ENCODE peak calls at places on chromosomes 13 and 19, in four cellular contexts. K is left ventricle myocardium inferior, D is stomach, G is BJ. T is an unnamed sample.

GRCh38 chr13:97222934-97223710 is 989 bp downstream of the MBNL2 start:
- DNase-seq in K (no peak), D (no peak), G (no peak), T (no peak)

GRCh38 chr13:46617382-46617781 is 64.4 kb downstream of the LRCH1 start:
- DNase-seq in K (no peak), D (no peak), G (no peak), T (no peak)

GRCh38 chr13:94305463-94305862 is 174.0 kb downstream of the DCT start:
- DNase-seq in K (no peak), D (no peak), G (peak), T (peak)

GRCh38 chr19:35174226-35174625 is 19.7 kb downstream of the FXYD5 start:
- DNase-seq in K (no peak), D (no peak), G (no peak), T (no peak)

GRCh38 chr13:100485265-100485664 is 103.3 kb downstream of the GGACT start:
- DNase-seq in K (no peak), D (no peak), G (no peak), T (no peak)

GRCh38 chr13:73754241-73754640 is 380.0 kb downstream of the KLF12 start:
- DNase-seq in K (no peak), D (no peak), G (no peak), T (no peak)

GRCh38 chr19:36008336-36008978 is at the start of gene SYNE4:
- DNase-seq in K (no peak), D (peak), G (no peak), T (no peak)

GRCh38 chr13:50421457-50422130 is 406.4 kb downstream of the KCNRG start:
- DNase-seq in K (no peak), D (no peak), G (no peak), T (no peak)

GRCh38 chr13:23867027-23867491 is 22.1 kb downstream of the MIPEP start:
- DNase-seq in K (no peak), D (no peak), G (no peak), T (no peak)

GRCh38 chr19:21482863-21483276 is 22.5 kb upstream of the ZNF429 start:
- DNase-seq in K (peak), D (peak), G (no peak), T (peak)
- H3K4me3 ChIP-seq in K (peak), D (no peak), G (peak), T (no peak)

DNA sequence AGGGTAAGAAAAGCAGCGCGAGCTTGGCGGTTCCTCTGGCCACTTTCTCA is at the start of gene DMRTC2:
- DNase-seq in K (no peak), D (no peak), G (no peak), T (no peak)
- H3K4me3 ChIP-seq in K (no peak), D (no peak), G (no peak), T (no peak)

GRCh38 chr13:71852082-71852481 is 14.9 kb downstream of the DACH1 start:
- DNase-seq in K (no peak), D (no peak), G (no peak), T (no peak)

GRCh38 chr13:71856548-71856947 is 10.5 kb downstream of the DACH1 start:
- DNase-seq in K (no peak), D (no peak), G (no peak), T (no peak)

GRCh38 chr13:71854401-71854800 is 12.6 kb downstream of the DACH1 start:
- DNase-seq in K (no peak), D (no peak), G (no peak), T (no peak)

DNA sequence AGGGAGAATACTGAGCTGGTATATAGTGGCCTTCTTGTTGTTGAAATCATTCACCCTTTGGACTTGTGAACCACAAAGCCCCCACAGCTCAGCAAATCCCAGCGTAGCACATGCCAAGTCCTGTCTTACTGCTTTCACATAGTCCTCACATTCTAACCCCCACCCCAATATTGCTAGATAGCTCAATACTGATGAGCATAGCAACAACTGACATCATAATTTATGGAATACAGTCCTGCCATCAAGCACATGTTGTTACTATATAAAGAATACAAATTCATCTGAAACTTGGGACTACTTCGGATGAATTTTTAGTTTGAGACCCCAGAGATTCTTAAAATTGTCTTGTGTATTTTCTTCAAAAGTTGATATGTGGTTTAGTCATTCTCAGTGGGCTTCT is 15.5 kb downstream of the DACH1 start:
- DNase-seq in K (no peak), D (no peak), G (no peak), T (no peak)
- H3K4me3 ChIP-seq in K (no peak), D (no peak), G (no peak), T (no peak)

GRCh38 chr13:31686660-31687430 is 52.5 kb upstream of the RXFP2 start:
- DNase-seq in K (no peak), D (no peak), G (no peak), T (no peak)
- H3K4me3 ChIP-seq in K (no peak), D (no peak), G (no peak), T (no peak)

DNA sequence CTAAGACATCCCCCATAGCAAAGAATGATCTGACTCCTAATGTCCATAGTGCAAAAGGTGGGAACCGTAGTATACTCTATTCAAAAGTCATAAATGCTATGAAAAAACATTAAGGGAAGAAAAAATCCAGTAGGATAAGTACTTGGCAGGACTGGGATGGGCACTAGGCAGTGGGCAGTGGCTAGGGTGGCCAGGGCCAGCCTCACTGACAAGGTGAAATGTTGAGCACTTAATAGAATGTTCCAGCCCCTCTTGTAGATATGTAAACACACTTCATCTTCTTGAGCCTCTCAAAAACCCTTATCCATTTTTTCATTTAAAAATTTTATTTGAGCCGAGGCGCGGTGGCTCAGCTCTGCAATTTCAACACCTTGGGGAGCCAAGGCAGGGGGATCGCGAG is 1.5 kb upstream of the CLEC4G start:
- DNase-seq in K (no peak), D (no peak), G (no peak), T (no peak)
- H3K4me3 ChIP-seq in K (no peak), D (no peak), G (no peak), T (no peak)

DNA sequence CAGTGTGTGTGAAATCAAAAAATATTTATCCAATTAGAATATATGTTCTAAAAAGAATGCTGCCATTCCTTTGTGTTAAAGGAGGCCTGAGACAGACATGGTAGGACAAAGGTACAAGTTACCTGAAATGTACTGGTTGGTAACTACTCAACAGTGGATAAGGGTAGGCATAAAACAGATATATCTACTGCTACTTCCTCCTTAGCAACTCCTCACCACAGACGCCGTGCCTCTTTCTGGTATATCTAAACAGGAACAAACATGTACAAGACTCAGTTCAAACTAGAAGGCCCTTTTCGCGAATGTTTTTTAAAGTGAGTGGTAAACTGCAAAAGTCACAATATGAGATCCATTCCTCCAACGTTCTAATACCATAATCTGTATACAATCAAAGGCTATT is 86.9 kb downstream of the TBC1D4 start:
- DNase-seq in K (no peak), D (no peak), G (no peak), T (no peak)
- H3K4me3 ChIP-seq in K (no peak), D (no peak), G (no peak), T (no peak)

DNA sequence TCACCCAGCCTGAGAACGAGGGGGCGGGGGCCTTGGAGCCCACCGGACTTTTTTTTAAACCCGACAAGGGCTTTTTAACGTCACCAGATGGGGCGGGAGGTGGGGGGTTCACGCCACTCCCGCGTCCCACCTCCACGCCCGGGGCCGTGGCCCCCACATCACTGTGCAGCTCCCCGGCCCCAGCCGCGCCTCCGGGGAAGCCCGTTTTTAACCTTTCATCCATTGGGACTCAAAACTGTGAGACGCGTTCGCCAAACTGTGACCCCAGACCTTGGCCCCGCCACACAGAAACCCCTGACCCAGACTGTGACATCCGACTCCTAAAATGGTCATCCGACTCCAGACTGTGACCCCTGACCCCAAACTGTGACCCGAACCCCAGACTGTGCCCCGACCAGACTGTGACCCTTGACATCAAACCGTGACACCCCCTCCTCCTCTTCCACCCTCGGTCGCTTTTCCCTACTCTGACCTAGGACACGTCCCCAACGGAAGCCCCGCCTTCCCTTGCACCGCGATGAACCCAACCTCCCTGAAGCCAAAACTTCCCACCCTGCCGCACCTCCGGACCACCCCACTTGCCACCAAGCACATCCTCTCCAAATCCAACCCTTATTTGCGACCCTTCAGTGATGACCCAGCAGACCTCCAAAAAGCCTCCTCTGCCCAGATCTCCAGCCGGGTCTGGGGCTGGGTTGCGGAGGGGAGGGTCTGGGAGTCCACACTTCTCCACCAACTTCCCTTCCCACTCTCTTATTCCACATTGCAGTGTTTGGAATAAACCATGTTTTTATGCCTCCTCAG is 1.5 kb upstream of the GRWD1 start:
- DNase-seq in K (no peak), D (no peak), G (no peak), T (no peak)
- H3K4me3 ChIP-seq in K (peak), D (peak), G (peak), T (no peak)

GRCh38 chr19:14015454-14016035 is 9.4 kb upstream of the RFX1 start:
- DNase-seq in K (no peak), D (no peak), G (no peak), T (no peak)
- H3K4me3 ChIP-seq in K (no peak), D (no peak), G (no peak), T (no peak)

GRCh38 chr19:54806516-54806838 is 3.1 kb downstream of the KIR2DL4 start:
- DNase-seq in K (no peak), D (no peak), G (no peak), T (no peak)

GRCh38 chr19:54803410-54803809 is at the start of gene KIR2DL4:
- DNase-seq in K (no peak), D (no peak), G (no peak), T (no peak)

GRCh38 chr19:54804101-54804500 is 691 bp downstream of the KIR2DL4 start:
- DNase-seq in K (no peak), D (no peak), G (no peak), T (no peak)

GRCh38 chr19:54804571-54804970 is 1.2 kb downstream of the KIR2DL4 start:
- DNase-seq in K (no peak), D (no peak), G (no peak), T (no peak)

DNA sequence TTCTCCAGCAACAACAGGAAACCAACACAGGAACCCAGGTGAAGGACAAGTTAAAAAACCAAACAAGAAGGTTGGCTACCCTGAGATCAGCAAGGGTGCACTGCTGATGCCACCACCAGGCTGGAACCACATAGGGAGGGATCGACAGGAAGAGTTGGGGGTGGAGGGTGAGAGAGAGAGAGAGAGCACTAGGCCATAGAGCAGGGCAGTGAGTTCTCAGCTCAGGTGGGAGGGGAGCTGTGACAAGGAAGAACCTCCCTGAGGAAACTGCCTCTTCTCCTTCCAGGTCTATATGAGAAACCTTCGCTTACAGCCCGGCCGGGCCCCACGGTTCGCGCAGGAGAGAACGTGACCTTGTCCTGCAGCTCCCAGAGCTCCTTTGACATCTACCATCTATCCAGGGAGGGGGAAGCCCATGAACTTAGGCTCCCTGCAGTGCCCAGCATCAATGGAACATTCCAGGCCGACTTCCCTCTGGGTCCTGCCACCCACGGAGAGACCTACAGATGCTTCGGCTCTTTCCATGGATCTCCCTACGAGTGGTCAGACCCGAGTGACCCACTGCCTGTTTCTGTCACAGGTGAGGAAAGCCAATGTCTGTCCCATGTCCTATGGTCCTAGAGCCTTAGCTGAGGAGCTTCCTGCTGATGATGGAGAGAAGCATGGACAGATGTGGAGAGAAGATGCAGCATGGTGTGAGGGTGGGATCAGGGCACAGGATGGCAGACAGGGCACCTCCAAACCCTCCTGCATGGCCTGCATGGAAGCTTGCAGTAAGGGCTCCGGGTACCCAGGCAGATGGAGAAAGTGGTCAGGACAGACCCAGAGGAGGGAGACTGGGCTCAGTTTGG is 2.5 kb downstream of the KIR2DL4 start:
- DNase-seq in K (no peak), D (no peak), G (no peak), T (no peak)
- H3K4me3 ChIP-seq in K (no peak), D (no peak), G (no peak), T (no peak)